ENCODE peak calls at places on chromosomes 13 and 19, in seven cellular contexts. R, U, J, X, M, H and Y are unnamed samples.

GRCh38 chr13:99124695-99125334 is 75.8 kb upstream of the UBAC2 start:
- DNase-seq in R (peak), U (peak), J (peak), X (no peak), M (no peak), H (no peak), Y (no peak)

GRCh38 chr19:55406869-55407624 is 541 bp downstream of the UBE2S start:
- DNase-seq in R (no peak), U (peak), J (no peak), X (no peak), M (no peak), H (peak), Y (no peak)

GRCh38 chr19:42078058-42078457 is 2.1 kb downstream of the ZNF574 start:
- DNase-seq in R (no peak), U (no peak), J (no peak), X (no peak), M (no peak), H (no peak), Y (no peak)

GRCh38 chr13:113629814-113630213 is 28.2 kb downstream of the ATP4B start:
- DNase-seq in R (no peak), U (no peak), J (no peak), X (no peak), M (no peak), H (no peak), Y (no peak)

GRCh38 chr19:18196511-18196845 is 3.5 kb downstream of the MPV17L2 start:
- DNase-seq in R (no peak), U (no peak), J (no peak), X (no peak), M (no peak), H (no peak), Y (no peak)

GRCh38 chr13:113029487-113030258 is 60.7 kb downstream of the MCF2L start:
- DNase-seq in R (no peak), U (no peak), J (peak), X (peak), M (peak), H (peak), Y (peak)

GRCh38 chr19:50836543-50837195 is 3.3 kb upstream of the KLK15 start:
- DNase-seq in R (no peak), U (no peak), J (no peak), X (no peak), M (no peak), H (no peak), Y (no peak)

GRCh38 chr19:12163841-12164240 is 945 bp downstream of the ZNF136 start:
- DNase-seq in R (no peak), U (peak), J (no peak), X (no peak), M (no peak), H (no peak), Y (no peak)

GRCh38 chr13:106083620-106084350 is 451.7 kb downstream of the EFNB2 start:
- DNase-seq in R (no peak), U (peak), J (no peak), X (no peak), M (no peak), H (no peak), Y (peak)

GRCh38 chr19:5711025-5711424 is 8.9 kb downstream of the LONP1 start:
- DNase-seq in R (no peak), U (no peak), J (no peak), X (no peak), M (no peak), H (no peak), Y (no peak)

GRCh38 chr13:112895521-112896465 is 73.2 kb upstream of the MCF2L start:
- DNase-seq in R (no peak), U (no peak), J (no peak), X (no peak), M (no peak), H (no peak), Y (no peak)

GRCh38 chr13:98142427-98143156 is at the start of gene FARP1:
- DNase-seq in R (peak), U (peak), J (no peak), X (peak), M (no peak), H (no peak), Y (peak)

GRCh38 chr19:15180451-15181390 is 20.1 kb downstream of the NOTCH3 start:
- DNase-seq in R (no peak), U (no peak), J (no peak), X (no peak), M (no peak), H (no peak), Y (no peak)

GRCh38 chr13:83221813-83222241 is 660.4 kb downstream of the SLITRK1 start:
- DNase-seq in R (peak), U (peak), J (no peak), X (no peak), M (no peak), H (no peak), Y (no peak)

GRCh38 chr13:66693656-66694055 is 536.5 kb downstream of the PCDH9 start:
- DNase-seq in R (no peak), U (no peak), J (no peak), X (no peak), M (no peak), H (no peak), Y (no peak)

GRCh38 chr19:31105761-31106160 is 243.5 kb downstream of the TSHZ3 start:
- DNase-seq in R (no peak), U (no peak), J (no peak), X (no peak), M (no peak), H (no peak), Y (no peak)

GRCh38 chr19:44903602-44904425 is 1.8 kb upstream of the APOE start:
- DNase-seq in R (no peak), U (peak), J (peak), X (peak), M (peak), H (peak), Y (peak)

GRCh38 chr19:35269425-35270117 is 809 bp downstream of the USF2 start:
- DNase-seq in R (peak), U (peak), J (peak), X (peak), M (peak), H (peak), Y (peak)

GRCh38 chr13:47904239-47904638 is 96.8 kb downstream of the SUCLA2 start:
- DNase-seq in R (no peak), U (peak), J (no peak), X (no peak), M (no peak), H (no peak), Y (no peak)

GRCh38 chr19:39398297-39398864 is 7.2 kb downstream of the MED29 start:
- DNase-seq in R (peak), U (peak), J (no peak), X (peak), M (no peak), H (no peak), Y (peak)

GRCh38 chr19:10315335-10316214 is at the start of gene FDX2:
- DNase-seq in R (peak), U (peak), J (peak), X (peak), M (peak), H (peak), Y (peak)

GRCh38 chr13:24274452-24274971 is 34.9 kb upstream of the C1QTNF9 start:
- DNase-seq in R (no peak), U (no peak), J (peak), X (peak), M (no peak), H (peak), Y (peak)

GRCh38 chr13:114011226-114011625 is 37.4 kb upstream of the C13orf46 start:
- DNase-seq in R (no peak), U (no peak), J (no peak), X (no peak), M (no peak), H (no peak), Y (no peak)

GRCh38 chr19:49017041-49017665 is at the start of gene LHB:
- DNase-seq in R (no peak), U (no peak), J (no peak), X (no peak), M (no peak), H (no peak), Y (no peak)

GRCh38 chr19:37991841-37992248 is 84.8 kb downstream of the SIPA1L3 start:
- DNase-seq in R (no peak), U (peak), J (no peak), X (no peak), M (no peak), H (no peak), Y (no peak)

GRCh38 chr13:112740502-112741131 is 50.8 kb downstream of the ATP11A start:
- DNase-seq in R (peak), U (peak), J (no peak), X (no peak), M (no peak), H (no peak), Y (no peak)

GRCh38 chr19:14563989-14564650 is 7.7 kb downstream of the NDUFB7 start:
- DNase-seq in R (no peak), U (no peak), J (peak), X (no peak), M (no peak), H (no peak), Y (no peak)

GRCh38 chr19:6047741-6048231 is 62.5 kb downstream of the RFX2 start:
- DNase-seq in R (no peak), U (peak), J (no peak), X (no peak), M (no peak), H (no peak), Y (peak)

GRCh38 chr13:51764184-51765141 is 39.5 kb downstream of the DHRS12 start:
- DNase-seq in R (peak), U (peak), J (peak), X (peak), M (no peak), H (peak), Y (peak)

GRCh38 chr13:20487927-20488326 is 37.7 kb downstream of the CRYL1 start:
- DNase-seq in R (no peak), U (no peak), J (no peak), X (no peak), M (no peak), H (no peak), Y (no peak)

GRCh38 chr19:49570997-49571676 is 9.2 kb downstream of the NOSIP start:
- DNase-seq in R (no peak), U (no peak), J (no peak), X (no peak), M (no peak), H (no peak), Y (peak)

GRCh38 chr13:47005761-47006414 is 109.0 kb upstream of the HTR2A start:
- DNase-seq in R (no peak), U (peak), J (no peak), X (no peak), M (no peak), H (no peak), Y (no peak)

GRCh38 chr13:46530084-46530935 is 22.7 kb upstream of the LRCH1 start:
- DNase-seq in R (peak), U (peak), J (no peak), X (no peak), M (no peak), H (no peak), Y (no peak)

GRCh38 chr13:77853701-77854100 is 64.9 kb downstream of the EDNRB start:
- DNase-seq in R (no peak), U (no peak), J (no peak), X (no peak), M (no peak), H (no peak), Y (peak)

GRCh38 chr13:77860621-77861020 is 58.0 kb downstream of the EDNRB start:
- DNase-seq in R (peak), U (peak), J (no peak), X (no peak), M (no peak), H (no peak), Y (no peak)

GRCh38 chr13:24212674-24213073 is 52.2 kb downstream of the SPATA13 start:
- DNase-seq in R (no peak), U (no peak), J (no peak), X (no peak), M (no peak), H (no peak), Y (peak)

GRCh38 chr13:31638577-31638976 is 100.7 kb upstream of the RXFP2 start:
- DNase-seq in R (no peak), U (peak), J (no peak), X (no peak), M (no peak), H (no peak), Y (no peak)

GRCh38 chr19:6743071-6743470 is 3.6 kb downstream of the TRIP10 start:
- DNase-seq in R (no peak), U (no peak), J (no peak), X (no peak), M (no peak), H (no peak), Y (no peak)